ENCODE peak calls at places on chromosome 6, in four cellular contexts. W is GDM1, A is pancreas, T is stomach. M is an unnamed sample.
A peak's percentile ranks its signal among the peaks of the same experiment; 100 is the strongest.

GRCh38 chr6:150016324-150017185 is 8.8 kb downstream of the RAET1L start:
- DNase-seq in W (peak; percentile 29), T (peak; percentile 67), A (peak; percentile 73), M (peak; percentile 52)

GRCh38 chr6:141501616-141502015 is 631.1 kb upstream of the GJE1 start:
- DNase-seq in A (no peak), W (no peak), T (no peak), M (no peak)

GRCh38 chr6:4780360-4780812 is 4.2 kb downstream of the CDYL start:
- DNase-seq in T (no peak), A (no peak), W (no peak), M (no peak)

GRCh38 chr6:11174245-11174616 is 58.2 kb downstream of the NEDD9 start:
- DNase-seq in A (no peak), W (no peak), T (no peak), M (peak; percentile 35)

GRCh38 chr6:14530385-14530784 is 412.8 kb downstream of the CD83 start:
- DNase-seq in A (no peak), W (no peak), T (no peak), M (no peak)

GRCh38 chr6:168209420-168209819 is 110.2 kb downstream of the DACT2 start:
- DNase-seq in W (no peak), A (no peak), T (no peak), M (no peak)

GRCh38 chr6:82178084-82178758 is 69.3 kb downstream of the IBTK start:
- DNase-seq in W (no peak), T (no peak), A (no peak), M (no peak)

GRCh38 chr6:53728570-53729194 is 63.1 kb upstream of the KLHL31 start:
- DNase-seq in W (peak; percentile 30), T (peak; percentile 61), A (peak; percentile 32), M (peak; percentile 43)

GRCh38 chr6:88263591-88263990 is 97.4 kb upstream of the CNR1 start:
- DNase-seq in W (no peak), T (no peak), A (no peak), M (peak; percentile 78)

GRCh38 chr6:18016133-18016532 is 28.7 kb upstream of the KIF13A start:
- DNase-seq in A (no peak), W (no peak), T (no peak), M (no peak)

GRCh38 chr6:18412073-18412472 is 24.9 kb downstream of the RNF144B start:
- DNase-seq in T (no peak), A (no peak), W (no peak), M (no peak)

GRCh38 chr6:40932366-40932765 is 106.7 kb downstream of the UNC5CL start:
- DNase-seq in A (no peak), T (no peak), W (no peak), M (no peak)

GRCh38 chr6:140271759-140272377 is 897.4 kb upstream of the CITED2 start:
- DNase-seq in A (no peak), W (no peak), T (no peak), M (no peak)

GRCh38 chr6:44456070-44456965 is 68.8 kb downstream of the CDC5L start:
- DNase-seq in W (peak; percentile 4), T (peak; percentile 46), A (peak; percentile 43), M (peak; percentile 41)

GRCh38 chr6:2765896-2766766 is 938 bp downstream of the WRNIP1 start:
- DNase-seq in W (no peak), A (peak; percentile 57), T (peak; percentile 53), M (peak; percentile 44)

GRCh38 chr6:66993272-66993671 is 1286.2 kb upstream of the EYS start:
- DNase-seq in A (no peak), T (no peak), W (no peak), M (no peak)

GRCh38 chr6:8983202-8983688 is 547.9 kb upstream of the SLC35B3 start:
- DNase-seq in A (peak; percentile 70), W (peak; percentile 9), T (peak; percentile 66), M (peak; percentile 61)

GRCh38 chr6:148736779-148737412 is 9.9 kb upstream of the UST start:
- DNase-seq in T (no peak), W (no peak), A (no peak), M (no peak)

GRCh38 chr6:81003156-81003555 is 749.3 kb downstream of the TENT5A start:
- DNase-seq in W (no peak), A (no peak), T (no peak), M (no peak)